ENCODE peak calls at places on chromosomes 5 and 9, in five cellular contexts. One of them, this sample, is unnamed.

GRCh38 chr9:79736051-79736450 is 164.3 kb downstream of the TLE4 start:
- DNase-seq in HL-60: no peak
- DNase-seq in GM12891: no peak
- DNase-seq in spleen: no peak
- DNase-seq in stomach: no peak
- DNase-seq in this sample: no peak

GRCh38 chr5:120695368-120695880 is 231.3 kb downstream of the PRR16 start:
- DNase-seq in HL-60: no peak
- DNase-seq in GM12891: no peak
- DNase-seq in spleen: no peak
- DNase-seq in stomach: no peak
- DNase-seq in this sample: no peak

GRCh38 chr9:3960661-3961144 is 339.2 kb downstream of the GLIS3 start:
- DNase-seq in HL-60: no peak
- DNase-seq in GM12891: no peak
- DNase-seq in spleen: no peak
- DNase-seq in stomach: no peak
- DNase-seq in this sample: no peak

GRCh38 chr5:2751592-2752021 is at the start of gene IRX2:
- DNase-seq in HL-60: no peak
- DNase-seq in GM12891: no peak
- DNase-seq in spleen: no peak
- DNase-seq in stomach: peak; percentile 93
- DNase-seq in this sample: peak; percentile 97

GRCh38 chr9:76789850-76790249 is 25.6 kb downstream of the PCA3 start:
- DNase-seq in HL-60: no peak
- DNase-seq in GM12891: no peak
- DNase-seq in spleen: no peak
- DNase-seq in stomach: no peak
- DNase-seq in this sample: no peak

GRCh38 chr5:124261133-124261532 is 485.3 kb downstream of the ZNF608 start:
- DNase-seq in HL-60: no peak
- DNase-seq in GM12891: no peak
- DNase-seq in spleen: no peak
- DNase-seq in stomach: no peak
- DNase-seq in this sample: no peak

GRCh38 chr5:91101777-91102379 is 281.2 kb downstream of the ARRDC3 start:
- DNase-seq in HL-60: peak; percentile 64
- DNase-seq in GM12891: peak; percentile 21
- DNase-seq in spleen: peak; percentile 83
- DNase-seq in stomach: peak; percentile 65
- DNase-seq in this sample: peak; percentile 76

GRCh38 chr9:123662057-123662776 is 267.7 kb downstream of the DENND1A start:
- DNase-seq in HL-60: no peak
- DNase-seq in GM12891: no peak
- DNase-seq in spleen: no peak
- DNase-seq in stomach: no peak
- DNase-seq in this sample: no peak

GRCh38 chr5:177133119-177133844 is at the start of gene NSD1:
- DNase-seq in HL-60: peak; percentile 78
- DNase-seq in GM12891: peak; percentile 91
- DNase-seq in spleen: peak; percentile 99
- DNase-seq in stomach: peak; percentile 88
- DNase-seq in this sample: peak; percentile 81

GRCh38 chr5:139738777-139739611 is 56.6 kb upstream of the PSD2 start:
- DNase-seq in HL-60: no peak
- DNase-seq in GM12891: no peak
- DNase-seq in spleen: no peak
- DNase-seq in stomach: peak; percentile 53
- DNase-seq in this sample: no peak

GRCh38 chr5:133457439-133457838 is 154.9 kb downstream of the FSTL4 start:
- DNase-seq in HL-60: no peak
- DNase-seq in GM12891: no peak
- DNase-seq in spleen: no peak
- DNase-seq in stomach: no peak
- DNase-seq in this sample: no peak

GRCh38 chr9:92325991-92326500 is 293 bp downstream of the CENPP start:
- DNase-seq in HL-60: peak; percentile 53
- DNase-seq in GM12891: peak; percentile 23
- DNase-seq in spleen: no peak
- DNase-seq in stomach: no peak
- DNase-seq in this sample: no peak

GRCh38 chr5:134758176-134758503 is 439 bp upstream of the DDX46 start:
- DNase-seq in HL-60: no peak
- DNase-seq in GM12891: no peak
- DNase-seq in spleen: no peak
- DNase-seq in stomach: no peak
- DNase-seq in this sample: no peak

GRCh38 chr5:3411363-3411762 is 184.3 kb upstream of the IRX1 start:
- DNase-seq in HL-60: no peak
- DNase-seq in GM12891: no peak
- DNase-seq in spleen: no peak
- DNase-seq in stomach: no peak
- DNase-seq in this sample: no peak

GRCh38 chr5:141039517-141039916 is 11.7 kb upstream of the PCDHB1 start:
- DNase-seq in HL-60: no peak
- DNase-seq in GM12891: no peak
- DNase-seq in spleen: no peak
- DNase-seq in stomach: no peak
- DNase-seq in this sample: no peak

GRCh38 chr5:62309107-62309506 is 3.1 kb downstream of the KIF2A start:
- DNase-seq in HL-60: peak; percentile 11
- DNase-seq in GM12891: no peak
- DNase-seq in spleen: no peak
- DNase-seq in stomach: no peak
- DNase-seq in this sample: no peak

GRCh38 chr5:79929095-79929494 is 62.0 kb downstream of the MTX3 start:
- DNase-seq in HL-60: no peak
- DNase-seq in GM12891: no peak
- DNase-seq in spleen: peak; percentile 43
- DNase-seq in stomach: no peak
- DNase-seq in this sample: no peak

GRCh38 chr5:85288914-85289313 is 904.2 kb upstream of the EDIL3 start:
- DNase-seq in HL-60: no peak
- DNase-seq in GM12891: no peak
- DNase-seq in spleen: no peak
- DNase-seq in stomach: no peak
- DNase-seq in this sample: no peak

DNA sequence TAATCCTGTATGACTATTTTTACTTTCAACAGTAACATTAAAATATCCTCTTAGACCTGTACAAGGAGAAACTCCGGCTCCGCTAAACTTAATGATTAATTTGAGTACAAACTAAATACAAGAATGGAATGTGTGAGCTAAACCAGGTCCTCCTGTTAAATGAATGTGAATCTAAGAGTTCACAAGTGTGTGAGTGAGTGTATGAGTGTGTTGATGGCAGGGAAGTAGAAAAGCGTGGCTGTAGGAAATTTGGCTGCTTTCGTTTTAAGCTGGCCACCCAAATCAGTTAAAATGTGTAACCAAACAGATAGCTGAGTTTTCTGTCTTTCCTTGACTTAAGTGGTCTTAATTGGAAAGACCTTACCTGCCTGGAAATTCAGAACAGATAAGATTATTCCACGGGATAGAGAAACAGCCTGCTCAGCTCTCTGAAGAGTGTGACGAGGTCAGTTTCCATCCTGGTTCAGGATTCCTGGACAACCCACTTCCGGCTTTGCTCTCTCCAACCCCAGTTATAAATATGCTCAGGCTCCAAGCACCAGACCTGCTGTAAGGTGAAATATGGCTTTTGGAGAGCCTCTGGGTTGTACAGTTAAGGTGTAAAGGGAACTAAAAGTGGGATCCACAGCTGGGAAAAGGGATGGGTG is 908.6 kb upstream of the EDIL3 start:
- DNase-seq in HL-60: no peak
- DNase-seq in GM12891: no peak
- DNase-seq in spleen: no peak
- DNase-seq in stomach: no peak
- DNase-seq in this sample: no peak
- TF ChIP-seq POLR2AphosphoS5 in HL-60: no peak
- TF ChIP-seq POLR2AphosphoS5 in GM12891: no peak
- TF ChIP-seq POLR2AphosphoS5 in spleen: no peak
- TF ChIP-seq POLR2AphosphoS5 in stomach: no peak
- TF ChIP-seq POLR2AphosphoS5 in this sample: no peak

GRCh38 chr9:77848897-77849296 is 182.7 kb downstream of the GNAQ start:
- DNase-seq in HL-60: peak; percentile 69
- DNase-seq in GM12891: no peak
- DNase-seq in spleen: no peak
- DNase-seq in stomach: no peak
- DNase-seq in this sample: no peak
- TF ChIP-seq POLR2AphosphoS5 in HL-60: no peak
- TF ChIP-seq POLR2AphosphoS5 in GM12891: no peak
- TF ChIP-seq POLR2AphosphoS5 in spleen: peak; percentile 74
- TF ChIP-seq POLR2AphosphoS5 in stomach: peak; percentile 57
- TF ChIP-seq POLR2AphosphoS5 in this sample: peak; percentile 36

GRCh38 chr9:114180701-114181582 is 25.6 kb downstream of the COL27A1 start:
- DNase-seq in HL-60: no peak
- DNase-seq in GM12891: no peak
- DNase-seq in spleen: peak; percentile 69
- DNase-seq in stomach: no peak
- DNase-seq in this sample: no peak

GRCh38 chr9:114179516-114179915 is 24.2 kb downstream of the COL27A1 start:
- DNase-seq in HL-60: no peak
- DNase-seq in GM12891: no peak
- DNase-seq in spleen: no peak
- DNase-seq in stomach: no peak
- DNase-seq in this sample: no peak

GRCh38 chr9:114177423-114178064 is 22.2 kb downstream of the COL27A1 start:
- DNase-seq in HL-60: no peak
- DNase-seq in GM12891: no peak
- DNase-seq in spleen: peak; percentile 12
- DNase-seq in stomach: no peak
- DNase-seq in this sample: no peak

GRCh38 chr9:114178076-114178475 is 22.7 kb downstream of the COL27A1 start:
- DNase-seq in HL-60: no peak
- DNase-seq in GM12891: no peak
- DNase-seq in spleen: peak; percentile 36
- DNase-seq in stomach: no peak
- DNase-seq in this sample: no peak

DNA sequence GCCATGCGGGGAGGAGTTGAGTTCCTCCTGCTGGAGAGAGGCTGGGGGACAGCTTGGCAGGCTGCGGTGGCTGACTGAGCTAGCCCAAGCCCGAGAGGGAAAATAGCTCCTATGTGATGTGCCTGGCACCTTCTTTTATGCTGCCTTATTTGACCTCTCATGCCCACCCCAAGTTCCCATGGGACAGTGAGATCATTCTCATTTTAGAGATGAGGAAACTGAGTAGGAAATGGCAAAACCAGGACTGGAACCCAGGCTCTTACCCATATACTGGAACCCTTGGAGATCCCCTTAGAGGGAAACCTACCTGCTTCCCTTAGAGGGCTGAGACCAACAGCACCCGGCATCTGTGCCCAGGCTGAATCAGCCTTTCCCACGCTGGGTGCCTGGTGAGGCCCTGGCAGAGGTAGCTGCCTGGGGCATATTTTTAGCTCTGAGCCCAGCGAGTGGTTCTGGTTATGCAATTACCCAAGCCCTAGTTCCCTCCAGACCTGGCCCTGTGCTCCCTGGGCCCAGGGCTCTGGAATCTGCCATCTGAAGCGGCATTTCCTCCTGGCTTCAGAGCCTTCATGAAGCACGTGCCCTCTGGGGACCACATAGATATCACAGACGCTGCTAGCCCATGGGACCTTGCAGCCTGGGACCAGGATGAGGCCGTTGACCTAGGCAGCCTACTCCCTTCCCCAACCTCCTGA is 23.6 kb downstream of the COL27A1 start:
- DNase-seq in HL-60: no peak
- DNase-seq in GM12891: no peak
- DNase-seq in spleen: peak; percentile 22
- DNase-seq in stomach: no peak
- DNase-seq in this sample: no peak
- TF ChIP-seq POLR2AphosphoS5 in HL-60: no peak
- TF ChIP-seq POLR2AphosphoS5 in GM12891: no peak
- TF ChIP-seq POLR2AphosphoS5 in spleen: no peak
- TF ChIP-seq POLR2AphosphoS5 in stomach: no peak
- TF ChIP-seq POLR2AphosphoS5 in this sample: no peak

GRCh38 chr5:58462154-58462553 is 2.3 kb upstream of the PLK2 start:
- DNase-seq in HL-60: no peak
- DNase-seq in GM12891: no peak
- DNase-seq in spleen: no peak
- DNase-seq in stomach: no peak
- DNase-seq in this sample: no peak
- TF ChIP-seq POLR2AphosphoS5 in HL-60: no peak
- TF ChIP-seq POLR2AphosphoS5 in GM12891: no peak
- TF ChIP-seq POLR2AphosphoS5 in spleen: no peak
- TF ChIP-seq POLR2AphosphoS5 in stomach: no peak
- TF ChIP-seq POLR2AphosphoS5 in this sample: no peak

DNA sequence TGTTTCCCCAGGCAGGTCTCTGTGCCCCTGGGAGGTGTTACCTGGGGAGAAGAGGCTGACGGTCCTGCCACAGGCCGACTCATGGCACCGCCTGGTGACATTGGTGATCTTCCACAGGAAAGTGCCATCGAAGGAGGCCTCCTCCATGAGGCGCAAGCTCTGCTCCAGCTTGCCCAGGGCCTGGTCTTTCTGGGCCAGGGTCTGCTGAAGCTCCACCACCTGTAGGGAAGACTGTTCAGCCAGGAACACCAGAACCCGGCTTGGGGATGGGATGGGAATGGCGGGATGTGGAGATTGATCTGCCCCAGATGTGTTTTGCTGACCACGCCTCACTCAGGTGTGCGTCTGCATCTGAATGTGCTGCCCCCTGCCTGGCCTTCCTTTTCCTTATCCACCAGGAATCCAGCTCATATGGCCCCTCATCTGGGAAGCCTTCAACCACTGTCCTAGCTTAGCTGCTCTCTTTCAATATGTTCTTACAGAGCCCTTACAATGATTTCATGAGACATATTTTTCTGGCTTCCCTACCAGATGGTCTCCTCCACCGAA is 15.2 kb downstream of the TRAF1 start:
- DNase-seq in HL-60: no peak
- DNase-seq in GM12891: no peak
- DNase-seq in spleen: no peak
- DNase-seq in stomach: no peak
- DNase-seq in this sample: no peak
- TF ChIP-seq POLR2AphosphoS5 in HL-60: no peak
- TF ChIP-seq POLR2AphosphoS5 in GM12891: peak; percentile 81
- TF ChIP-seq POLR2AphosphoS5 in spleen: no peak
- TF ChIP-seq POLR2AphosphoS5 in stomach: no peak
- TF ChIP-seq POLR2AphosphoS5 in this sample: no peak

GRCh38 chr5:4990017-4990416 is 150.1 kb upstream of the ADAMTS16 start:
- DNase-seq in HL-60: no peak
- DNase-seq in GM12891: no peak
- DNase-seq in spleen: no peak
- DNase-seq in stomach: no peak
- DNase-seq in this sample: no peak
- TF ChIP-seq POLR2AphosphoS5 in HL-60: no peak
- TF ChIP-seq POLR2AphosphoS5 in GM12891: no peak
- TF ChIP-seq POLR2AphosphoS5 in spleen: no peak
- TF ChIP-seq POLR2AphosphoS5 in stomach: no peak
- TF ChIP-seq POLR2AphosphoS5 in this sample: no peak